ENCODE peak calls at places on chromosome 13, in six cellular contexts. One of them, this sample, is unnamed.

GRCh38 chr13:44309771-44310767 is 63.6 kb upstream of the SERP2 start:
- DNase-seq in HEK293T: no peak
- DNase-seq in neuronal stem cell: no peak
- DNase-seq in activated CD4-positive, alpha-beta T cell treated with anti-CD3 and anti-CD28 coated beads, Interleukin-2, amount 50 U/mL, for 1 hour: no peak
- DNase-seq in activated naive CD8-positive, alpha-beta T cell treated with anti-CD3 and anti-CD28 coated beads, Interleukin-2, amount 50 U/mL, for 24 hours: no peak
- DNase-seq in fibroblast of the conjunctiva: no peak
- DNase-seq in this sample: peak; percentile 28

GRCh38 chr13:108342369-108343289 is 73.1 kb downstream of the TNFSF13B start:
- DNase-seq in HEK293T: no peak
- DNase-seq in neuronal stem cell: peak; percentile 14
- DNase-seq in activated CD4-positive, alpha-beta T cell treated with anti-CD3 and anti-CD28 coated beads, Interleukin-2, amount 50 U/mL, for 1 hour: no peak
- DNase-seq in activated naive CD8-positive, alpha-beta T cell treated with anti-CD3 and anti-CD28 coated beads, Interleukin-2, amount 50 U/mL, for 24 hours: no peak
- DNase-seq in fibroblast of the conjunctiva: peak; percentile 10
- DNase-seq in this sample: peak; percentile 7

GRCh38 chr13:35887028-35887666 is 244.0 kb downstream of the DCLK1 start:
- DNase-seq in HEK293T: no peak
- DNase-seq in neuronal stem cell: no peak
- DNase-seq in activated CD4-positive, alpha-beta T cell treated with anti-CD3 and anti-CD28 coated beads, Interleukin-2, amount 50 U/mL, for 1 hour: no peak
- DNase-seq in activated naive CD8-positive, alpha-beta T cell treated with anti-CD3 and anti-CD28 coated beads, Interleukin-2, amount 50 U/mL, for 24 hours: no peak
- DNase-seq in fibroblast of the conjunctiva: no peak
- DNase-seq in this sample: no peak

GRCh38 chr13:46667687-46668281 is 114.8 kb downstream of the LRCH1 start:
- DNase-seq in HEK293T: no peak
- DNase-seq in neuronal stem cell: no peak
- DNase-seq in activated CD4-positive, alpha-beta T cell treated with anti-CD3 and anti-CD28 coated beads, Interleukin-2, amount 50 U/mL, for 1 hour: no peak
- DNase-seq in activated naive CD8-positive, alpha-beta T cell treated with anti-CD3 and anti-CD28 coated beads, Interleukin-2, amount 50 U/mL, for 24 hours: no peak
- DNase-seq in fibroblast of the conjunctiva: no peak
- DNase-seq in this sample: no peak

GRCh38 chr13:112079696-112080095 is 12.7 kb downstream of the SOX1 start:
- DNase-seq in HEK293T: no peak
- DNase-seq in neuronal stem cell: no peak
- DNase-seq in activated CD4-positive, alpha-beta T cell treated with anti-CD3 and anti-CD28 coated beads, Interleukin-2, amount 50 U/mL, for 1 hour: no peak
- DNase-seq in activated naive CD8-positive, alpha-beta T cell treated with anti-CD3 and anti-CD28 coated beads, Interleukin-2, amount 50 U/mL, for 24 hours: no peak
- DNase-seq in fibroblast of the conjunctiva: no peak
- DNase-seq in this sample: peak; percentile 22

GRCh38 chr13:71964491-71965108 is 97.6 kb upstream of the DACH1 start:
- DNase-seq in HEK293T: no peak
- DNase-seq in neuronal stem cell: no peak
- DNase-seq in activated CD4-positive, alpha-beta T cell treated with anti-CD3 and anti-CD28 coated beads, Interleukin-2, amount 50 U/mL, for 1 hour: no peak
- DNase-seq in activated naive CD8-positive, alpha-beta T cell treated with anti-CD3 and anti-CD28 coated beads, Interleukin-2, amount 50 U/mL, for 24 hours: no peak
- DNase-seq in fibroblast of the conjunctiva: no peak
- DNase-seq in this sample: no peak

GRCh38 chr13:54373211-54373610 is 1344.6 kb downstream of the OLFM4 start:
- DNase-seq in HEK293T: no peak
- DNase-seq in neuronal stem cell: no peak
- DNase-seq in activated CD4-positive, alpha-beta T cell treated with anti-CD3 and anti-CD28 coated beads, Interleukin-2, amount 50 U/mL, for 1 hour: no peak
- DNase-seq in activated naive CD8-positive, alpha-beta T cell treated with anti-CD3 and anti-CD28 coated beads, Interleukin-2, amount 50 U/mL, for 24 hours: no peak
- DNase-seq in fibroblast of the conjunctiva: no peak
- DNase-seq in this sample: no peak

GRCh38 chr13:73171926-73172325 is 113.1 kb downstream of the KLF5 start:
- DNase-seq in HEK293T: no peak
- DNase-seq in neuronal stem cell: no peak
- DNase-seq in activated CD4-positive, alpha-beta T cell treated with anti-CD3 and anti-CD28 coated beads, Interleukin-2, amount 50 U/mL, for 1 hour: no peak
- DNase-seq in activated naive CD8-positive, alpha-beta T cell treated with anti-CD3 and anti-CD28 coated beads, Interleukin-2, amount 50 U/mL, for 24 hours: no peak
- DNase-seq in fibroblast of the conjunctiva: no peak
- DNase-seq in this sample: no peak

GRCh38 chr13:97878421-97879375 is 74.8 kb upstream of the IPO5 start:
- DNase-seq in HEK293T: no peak
- DNase-seq in neuronal stem cell: no peak
- DNase-seq in activated CD4-positive, alpha-beta T cell treated with anti-CD3 and anti-CD28 coated beads, Interleukin-2, amount 50 U/mL, for 1 hour: no peak
- DNase-seq in activated naive CD8-positive, alpha-beta T cell treated with anti-CD3 and anti-CD28 coated beads, Interleukin-2, amount 50 U/mL, for 24 hours: no peak
- DNase-seq in fibroblast of the conjunctiva: no peak
- DNase-seq in this sample: peak; percentile 6

GRCh38 chr13:80083097-80083429 is 257.9 kb downstream of the SPRY2 start:
- DNase-seq in HEK293T: no peak
- DNase-seq in neuronal stem cell: no peak
- DNase-seq in activated CD4-positive, alpha-beta T cell treated with anti-CD3 and anti-CD28 coated beads, Interleukin-2, amount 50 U/mL, for 1 hour: no peak
- DNase-seq in activated naive CD8-positive, alpha-beta T cell treated with anti-CD3 and anti-CD28 coated beads, Interleukin-2, amount 50 U/mL, for 24 hours: no peak
- DNase-seq in fibroblast of the conjunctiva: no peak
- DNase-seq in this sample: no peak

GRCh38 chr13:91355826-91356710 is 8.6 kb downstream of the MIR17HG start:
- DNase-seq in HEK293T: no peak
- DNase-seq in neuronal stem cell: no peak
- DNase-seq in activated CD4-positive, alpha-beta T cell treated with anti-CD3 and anti-CD28 coated beads, Interleukin-2, amount 50 U/mL, for 1 hour: no peak
- DNase-seq in activated naive CD8-positive, alpha-beta T cell treated with anti-CD3 and anti-CD28 coated beads, Interleukin-2, amount 50 U/mL, for 24 hours: no peak
- DNase-seq in fibroblast of the conjunctiva: no peak
- DNase-seq in this sample: no peak

GRCh38 chr13:23643828-23644419 is 73.7 kb downstream of the TNFRSF19 start:
- DNase-seq in HEK293T: no peak
- DNase-seq in neuronal stem cell: no peak
- DNase-seq in activated CD4-positive, alpha-beta T cell treated with anti-CD3 and anti-CD28 coated beads, Interleukin-2, amount 50 U/mL, for 1 hour: no peak
- DNase-seq in activated naive CD8-positive, alpha-beta T cell treated with anti-CD3 and anti-CD28 coated beads, Interleukin-2, amount 50 U/mL, for 24 hours: no peak
- DNase-seq in fibroblast of the conjunctiva: no peak
- DNase-seq in this sample: no peak

GRCh38 chr13:42259515-42259914 is 12.4 kb upstream of the AKAP11 start:
- DNase-seq in HEK293T: no peak
- DNase-seq in neuronal stem cell: no peak
- DNase-seq in activated CD4-positive, alpha-beta T cell treated with anti-CD3 and anti-CD28 coated beads, Interleukin-2, amount 50 U/mL, for 1 hour: no peak
- DNase-seq in activated naive CD8-positive, alpha-beta T cell treated with anti-CD3 and anti-CD28 coated beads, Interleukin-2, amount 50 U/mL, for 24 hours: no peak
- DNase-seq in fibroblast of the conjunctiva: no peak
- DNase-seq in this sample: no peak

GRCh38 chr13:72342364-72342763 is 385.1 kb downstream of the MZT1 start:
- DNase-seq in HEK293T: no peak
- DNase-seq in neuronal stem cell: no peak
- DNase-seq in activated CD4-positive, alpha-beta T cell treated with anti-CD3 and anti-CD28 coated beads, Interleukin-2, amount 50 U/mL, for 1 hour: no peak
- DNase-seq in activated naive CD8-positive, alpha-beta T cell treated with anti-CD3 and anti-CD28 coated beads, Interleukin-2, amount 50 U/mL, for 24 hours: no peak
- DNase-seq in fibroblast of the conjunctiva: no peak
- DNase-seq in this sample: no peak

GRCh38 chr13:34155931-34156607 is 338.1 kb downstream of the RFC3 start:
- DNase-seq in HEK293T: no peak
- DNase-seq in neuronal stem cell: no peak
- DNase-seq in activated CD4-positive, alpha-beta T cell treated with anti-CD3 and anti-CD28 coated beads, Interleukin-2, amount 50 U/mL, for 1 hour: no peak
- DNase-seq in activated naive CD8-positive, alpha-beta T cell treated with anti-CD3 and anti-CD28 coated beads, Interleukin-2, amount 50 U/mL, for 24 hours: no peak
- DNase-seq in fibroblast of the conjunctiva: no peak
- DNase-seq in this sample: no peak

GRCh38 chr13:37187110-37187509 is 81.6 kb upstream of the CSNK1A1L start:
- DNase-seq in HEK293T: no peak
- DNase-seq in neuronal stem cell: no peak
- DNase-seq in activated CD4-positive, alpha-beta T cell treated with anti-CD3 and anti-CD28 coated beads, Interleukin-2, amount 50 U/mL, for 1 hour: no peak
- DNase-seq in activated naive CD8-positive, alpha-beta T cell treated with anti-CD3 and anti-CD28 coated beads, Interleukin-2, amount 50 U/mL, for 24 hours: no peak
- DNase-seq in fibroblast of the conjunctiva: no peak
- DNase-seq in this sample: no peak

GRCh38 chr13:29362849-29363604 is 232.5 kb downstream of the SLC7A1 start:
- DNase-seq in HEK293T: peak; percentile 78
- DNase-seq in neuronal stem cell: peak; percentile 51
- DNase-seq in activated CD4-positive, alpha-beta T cell treated with anti-CD3 and anti-CD28 coated beads, Interleukin-2, amount 50 U/mL, for 1 hour: peak; percentile 10
- DNase-seq in activated naive CD8-positive, alpha-beta T cell treated with anti-CD3 and anti-CD28 coated beads, Interleukin-2, amount 50 U/mL, for 24 hours: peak; percentile 25
- DNase-seq in fibroblast of the conjunctiva: peak; percentile 37
- DNase-seq in this sample: peak; percentile 10

GRCh38 chr13:48403151-48403631 is 9.7 kb downstream of the LPAR6 start:
- DNase-seq in HEK293T: no peak
- DNase-seq in neuronal stem cell: no peak
- DNase-seq in activated CD4-positive, alpha-beta T cell treated with anti-CD3 and anti-CD28 coated beads, Interleukin-2, amount 50 U/mL, for 1 hour: no peak
- DNase-seq in activated naive CD8-positive, alpha-beta T cell treated with anti-CD3 and anti-CD28 coated beads, Interleukin-2, amount 50 U/mL, for 24 hours: peak; percentile 24
- DNase-seq in fibroblast of the conjunctiva: no peak
- DNase-seq in this sample: no peak

GRCh38 chr13:36357692-36358091 is 11.5 kb upstream of the SPART start:
- DNase-seq in HEK293T: no peak
- DNase-seq in neuronal stem cell: no peak
- DNase-seq in activated CD4-positive, alpha-beta T cell treated with anti-CD3 and anti-CD28 coated beads, Interleukin-2, amount 50 U/mL, for 1 hour: no peak
- DNase-seq in activated naive CD8-positive, alpha-beta T cell treated with anti-CD3 and anti-CD28 coated beads, Interleukin-2, amount 50 U/mL, for 24 hours: no peak
- DNase-seq in fibroblast of the conjunctiva: no peak
- DNase-seq in this sample: no peak

GRCh38 chr13:45989607-45990006 is 62.9 kb downstream of the ZC3H13 start:
- DNase-seq in HEK293T: no peak
- DNase-seq in neuronal stem cell: no peak
- DNase-seq in activated CD4-positive, alpha-beta T cell treated with anti-CD3 and anti-CD28 coated beads, Interleukin-2, amount 50 U/mL, for 1 hour: no peak
- DNase-seq in activated naive CD8-positive, alpha-beta T cell treated with anti-CD3 and anti-CD28 coated beads, Interleukin-2, amount 50 U/mL, for 24 hours: no peak
- DNase-seq in fibroblast of the conjunctiva: peak; percentile 77
- DNase-seq in this sample: no peak

GRCh38 chr13:93227906-93228801 is 1.5 kb downstream of the GPC6 start:
- DNase-seq in HEK293T: peak; percentile 87
- DNase-seq in neuronal stem cell: peak; percentile 89
- DNase-seq in activated CD4-positive, alpha-beta T cell treated with anti-CD3 and anti-CD28 coated beads, Interleukin-2, amount 50 U/mL, for 1 hour: no peak
- DNase-seq in activated naive CD8-positive, alpha-beta T cell treated with anti-CD3 and anti-CD28 coated beads, Interleukin-2, amount 50 U/mL, for 24 hours: no peak
- DNase-seq in fibroblast of the conjunctiva: peak; percentile 80
- DNase-seq in this sample: peak; percentile 76

GRCh38 chr13:40960721-40961120 is 58.4 kb downstream of the ELF1 start:
- DNase-seq in HEK293T: no peak
- DNase-seq in neuronal stem cell: no peak
- DNase-seq in activated CD4-positive, alpha-beta T cell treated with anti-CD3 and anti-CD28 coated beads, Interleukin-2, amount 50 U/mL, for 1 hour: no peak
- DNase-seq in activated naive CD8-positive, alpha-beta T cell treated with anti-CD3 and anti-CD28 coated beads, Interleukin-2, amount 50 U/mL, for 24 hours: no peak
- DNase-seq in fibroblast of the conjunctiva: no peak
- DNase-seq in this sample: no peak

GRCh38 chr13:103469771-103470170 is 403.6 kb upstream of the SLC10A2 start:
- DNase-seq in HEK293T: no peak
- DNase-seq in neuronal stem cell: no peak
- DNase-seq in activated CD4-positive, alpha-beta T cell treated with anti-CD3 and anti-CD28 coated beads, Interleukin-2, amount 50 U/mL, for 1 hour: no peak
- DNase-seq in activated naive CD8-positive, alpha-beta T cell treated with anti-CD3 and anti-CD28 coated beads, Interleukin-2, amount 50 U/mL, for 24 hours: no peak
- DNase-seq in fibroblast of the conjunctiva: no peak
- DNase-seq in this sample: no peak

GRCh38 chr13:27634231-27634630 is 12.5 kb downstream of the POLR1D start:
- DNase-seq in HEK293T: no peak
- DNase-seq in neuronal stem cell: no peak
- DNase-seq in activated CD4-positive, alpha-beta T cell treated with anti-CD3 and anti-CD28 coated beads, Interleukin-2, amount 50 U/mL, for 1 hour: no peak
- DNase-seq in activated naive CD8-positive, alpha-beta T cell treated with anti-CD3 and anti-CD28 coated beads, Interleukin-2, amount 50 U/mL, for 24 hours: no peak
- DNase-seq in fibroblast of the conjunctiva: no peak
- DNase-seq in this sample: no peak

GRCh38 chr13:64925284-64925683 is 2304.9 kb downstream of the PCDH9 start:
- DNase-seq in HEK293T: no peak
- DNase-seq in neuronal stem cell: peak; percentile 18
- DNase-seq in activated CD4-positive, alpha-beta T cell treated with anti-CD3 and anti-CD28 coated beads, Interleukin-2, amount 50 U/mL, for 1 hour: no peak
- DNase-seq in activated naive CD8-positive, alpha-beta T cell treated with anti-CD3 and anti-CD28 coated beads, Interleukin-2, amount 50 U/mL, for 24 hours: no peak
- DNase-seq in fibroblast of the conjunctiva: no peak
- DNase-seq in this sample: no peak

GRCh38 chr13:30395192-30396158 is 26.8 kb upstream of the UBE2L5 start:
- DNase-seq in HEK293T: peak; percentile 61
- DNase-seq in neuronal stem cell: peak; percentile 31
- DNase-seq in activated CD4-positive, alpha-beta T cell treated with anti-CD3 and anti-CD28 coated beads, Interleukin-2, amount 50 U/mL, for 1 hour: peak; percentile 71
- DNase-seq in activated naive CD8-positive, alpha-beta T cell treated with anti-CD3 and anti-CD28 coated beads, Interleukin-2, amount 50 U/mL, for 24 hours: peak; percentile 69
- DNase-seq in fibroblast of the conjunctiva: peak; percentile 95
- DNase-seq in this sample: peak; percentile 81

GRCh38 chr13:50236898-50237318 is 221.7 kb downstream of the KCNRG start:
- DNase-seq in HEK293T: no peak
- DNase-seq in neuronal stem cell: no peak
- DNase-seq in activated CD4-positive, alpha-beta T cell treated with anti-CD3 and anti-CD28 coated beads, Interleukin-2, amount 50 U/mL, for 1 hour: peak; percentile 4
- DNase-seq in activated naive CD8-positive, alpha-beta T cell treated with anti-CD3 and anti-CD28 coated beads, Interleukin-2, amount 50 U/mL, for 24 hours: peak; percentile 16
- DNase-seq in fibroblast of the conjunctiva: no peak
- DNase-seq in this sample: no peak

GRCh38 chr13:101474419-101474957 is 22.0 kb downstream of the ITGBL1 start:
- DNase-seq in HEK293T: no peak
- DNase-seq in neuronal stem cell: peak; percentile 52
- DNase-seq in activated CD4-positive, alpha-beta T cell treated with anti-CD3 and anti-CD28 coated beads, Interleukin-2, amount 50 U/mL, for 1 hour: no peak
- DNase-seq in activated naive CD8-positive, alpha-beta T cell treated with anti-CD3 and anti-CD28 coated beads, Interleukin-2, amount 50 U/mL, for 24 hours: no peak
- DNase-seq in fibroblast of the conjunctiva: peak; percentile 63
- DNase-seq in this sample: no peak

GRCh38 chr13:101875717-101876393 is 423.4 kb downstream of the ITGBL1 start:
- DNase-seq in HEK293T: no peak
- DNase-seq in neuronal stem cell: no peak
- DNase-seq in activated CD4-positive, alpha-beta T cell treated with anti-CD3 and anti-CD28 coated beads, Interleukin-2, amount 50 U/mL, for 1 hour: no peak
- DNase-seq in activated naive CD8-positive, alpha-beta T cell treated with anti-CD3 and anti-CD28 coated beads, Interleukin-2, amount 50 U/mL, for 24 hours: no peak
- DNase-seq in fibroblast of the conjunctiva: peak; percentile 45
- DNase-seq in this sample: peak; percentile 99

GRCh38 chr13:67440240-67440639 is 210.1 kb upstream of the PCDH9 start:
- DNase-seq in HEK293T: no peak
- DNase-seq in neuronal stem cell: no peak
- DNase-seq in activated CD4-positive, alpha-beta T cell treated with anti-CD3 and anti-CD28 coated beads, Interleukin-2, amount 50 U/mL, for 1 hour: no peak
- DNase-seq in activated naive CD8-positive, alpha-beta T cell treated with anti-CD3 and anti-CD28 coated beads, Interleukin-2, amount 50 U/mL, for 24 hours: no peak
- DNase-seq in fibroblast of the conjunctiva: no peak
- DNase-seq in this sample: no peak

GRCh38 chr13:113970810-113971470 is 2.9 kb downstream of the C13orf46 start:
- DNase-seq in HEK293T: no peak
- DNase-seq in neuronal stem cell: no peak
- DNase-seq in activated CD4-positive, alpha-beta T cell treated with anti-CD3 and anti-CD28 coated beads, Interleukin-2, amount 50 U/mL, for 1 hour: no peak
- DNase-seq in activated naive CD8-positive, alpha-beta T cell treated with anti-CD3 and anti-CD28 coated beads, Interleukin-2, amount 50 U/mL, for 24 hours: no peak
- DNase-seq in fibroblast of the conjunctiva: peak; percentile 14
- DNase-seq in this sample: no peak

GRCh38 chr13:80314711-80315505 is 26.0 kb downstream of the SPRY2 start:
- DNase-seq in HEK293T: no peak
- DNase-seq in neuronal stem cell: no peak
- DNase-seq in activated CD4-positive, alpha-beta T cell treated with anti-CD3 and anti-CD28 coated beads, Interleukin-2, amount 50 U/mL, for 1 hour: no peak
- DNase-seq in activated naive CD8-positive, alpha-beta T cell treated with anti-CD3 and anti-CD28 coated beads, Interleukin-2, amount 50 U/mL, for 24 hours: no peak
- DNase-seq in fibroblast of the conjunctiva: no peak
- DNase-seq in this sample: no peak

GRCh38 chr13:108270442-108270841 is 924 bp downstream of the TNFSF13B start:
- DNase-seq in HEK293T: no peak
- DNase-seq in neuronal stem cell: no peak
- DNase-seq in activated CD4-positive, alpha-beta T cell treated with anti-CD3 and anti-CD28 coated beads, Interleukin-2, amount 50 U/mL, for 1 hour: no peak
- DNase-seq in activated naive CD8-positive, alpha-beta T cell treated with anti-CD3 and anti-CD28 coated beads, Interleukin-2, amount 50 U/mL, for 24 hours: peak; percentile 5
- DNase-seq in fibroblast of the conjunctiva: no peak
- DNase-seq in this sample: no peak

GRCh38 chr13:34591801-34592454 is 350.1 kb upstream of the NBEA start:
- DNase-seq in HEK293T: no peak
- DNase-seq in neuronal stem cell: no peak
- DNase-seq in activated CD4-positive, alpha-beta T cell treated with anti-CD3 and anti-CD28 coated beads, Interleukin-2, amount 50 U/mL, for 1 hour: no peak
- DNase-seq in activated naive CD8-positive, alpha-beta T cell treated with anti-CD3 and anti-CD28 coated beads, Interleukin-2, amount 50 U/mL, for 24 hours: no peak
- DNase-seq in fibroblast of the conjunctiva: no peak
- DNase-seq in this sample: no peak

This sample was measured in DMS153.